ENCODE peak calls at places on chromosomes 6 and 20, in nine cellular contexts. P is IMR-90; T is activated CD8-positive, alpha-beta T cell treated with anti-CD3 and anti-CD28 coated beads for 36 hours; N is ovary; D is AG09309; J is heart right ventricle; V is AG10803; Y is heart left ventricle; B is uterus. M is an unnamed sample.

GRCh38 chr6:71383891-71384489 is 95.4 kb downstream of the OGFRL1 start:
- DNase-seq in B (no peak), V (peak; percentile 64), T (peak; percentile 12), J (no peak), N (no peak), D (no peak), P (peak; percentile 72), Y (no peak), M (no peak)

GRCh38 chr6:143591441-143591840 is 79.9 kb upstream of the FUCA2 start:
- DNase-seq in T (no peak), Y (no peak), J (no peak), B (no peak), V (no peak), N (no peak), D (no peak), P (no peak), M (no peak)

GRCh38 chr20:33401922-33402369 is 627 bp upstream of the CDK5RAP1 start:
- DNase-seq in N (no peak), B (no peak), T (peak; percentile 9), Y (no peak), V (peak; percentile 18), J (no peak), D (no peak), P (no peak), M (no peak)

GRCh38 chr6:146990821-146991798 is 213.1 kb upstream of the STXBP5 start:
- DNase-seq in T (no peak), Y (no peak), P (peak; percentile 82), J (no peak), V (peak; percentile 28), D (no peak), B (no peak), N (no peak), M (no peak)

GRCh38 chr20:57779401-57780003 is 69.7 kb upstream of the PMEPA1 start:
- DNase-seq in V (no peak), D (no peak), P (no peak), N (no peak), J (no peak), Y (no peak), B (no peak), T (no peak), M (no peak)

GRCh38 chr6:36120539-36120938 is 9.8 kb upstream of the MAPK13 start:
- DNase-seq in B (no peak), N (no peak), Y (no peak), P (no peak), J (no peak), T (peak; percentile 89), V (no peak), D (no peak), M (no peak)

GRCh38 chr6:26216886-26217713 is 129.9 kb downstream of the HFE start:
- DNase-seq in Y (peak; percentile 80), V (peak; percentile 87), D (no peak), N (peak; percentile 84), T (peak; percentile 91), P (peak; percentile 90), J (peak; percentile 75), B (peak; percentile 83), M (peak; percentile 85)

GRCh38 chr6:18161437-18161836 is 6.2 kb downstream of the KDM1B start:
- DNase-seq in V (no peak), T (no peak), N (no peak), B (no peak), P (no peak), J (no peak), Y (no peak), D (no peak), M (no peak)

GRCh38 chr6:47061631-47062300 is 19.6 kb upstream of the ADGRF1 start:
- DNase-seq in Y (peak; percentile 38), T (no peak), V (peak; percentile 27), B (no peak), P (no peak), D (no peak), J (no peak), N (no peak), M (no peak)

GRCh38 chr6:150607044-150607650 is 7.5 kb downstream of the PLEKHG1 start:
- DNase-seq in V (no peak), P (no peak), N (no peak), J (no peak), D (no peak), Y (no peak), B (no peak), T (no peak), M (no peak)

GRCh38 chr6:79670789-79671188 is 39.7 kb downstream of the SH3BGRL2 start:
- DNase-seq in T (no peak), B (no peak), P (no peak), J (no peak), N (no peak), Y (no peak), V (no peak), D (no peak), M (no peak)

GRCh38 chr6:55819811-55820210 is 55.6 kb downstream of the BMP5 start:
- DNase-seq in Y (no peak), B (no peak), V (no peak), D (no peak), T (no peak), P (no peak), N (no peak), J (no peak), M (no peak)

GRCh38 chr6:121158438-121158837 is 175.8 kb downstream of the TBC1D32 start:
- DNase-seq in V (peak; percentile 12), B (no peak), J (no peak), P (peak; percentile 18), D (no peak), T (no peak), N (no peak), Y (no peak), M (no peak)

GRCh38 chr20:46128310-46129151 is 10.4 kb downstream of the CD40 start:
- DNase-seq in B (no peak), P (no peak), Y (no peak), N (no peak), J (peak; percentile 35), V (no peak), D (no peak), T (peak; percentile 15), M (no peak)

GRCh38 chr6:32177182-32177787 is 920 bp upstream of the RNF5 start:
- DNase-seq in P (no peak), N (no peak), J (no peak), Y (no peak), T (peak; percentile 57), B (peak; percentile 56), D (no peak), V (no peak), M (no peak)

GRCh38 chr20:32893878-32894483 is 35.3 kb downstream of the EFCAB8 start:
- DNase-seq in P (peak; percentile 16), J (peak; percentile 22), Y (no peak), D (no peak), T (peak; percentile 22), V (no peak), N (no peak), B (no peak), M (no peak)

GRCh38 chr6:17842014-17842776 is 135.5 kb upstream of the NUP153 start:
- DNase-seq in V (peak; percentile 15), J (no peak), Y (no peak), T (no peak), N (no peak), D (no peak), B (no peak), P (no peak), M (no peak)

GRCh38 chr6:165663736-165664552 is 903 bp upstream of the PDE10A start:
- DNase-seq in Y (peak; percentile 46), B (no peak), D (no peak), N (peak; percentile 28), P (no peak), V (peak; percentile 4), J (peak; percentile 64), T (no peak), M (no peak)

GRCh38 chr20:38201356-38201755 is 36.3 kb upstream of the TGM2 start:
- DNase-seq in T (no peak), D (peak; percentile 32), B (no peak), V (peak; percentile 69), P (peak; percentile 93), N (no peak), Y (no peak), J (no peak), M (no peak)

GRCh38 chr6:163825033-163825432 is 410.5 kb downstream of the QKI start:
- DNase-seq in P (peak; percentile 76), B (no peak), D (peak; percentile 14), T (no peak), Y (no peak), N (no peak), J (no peak), V (peak; percentile 21), M (no peak)

GRCh38 chr6:108116781-108117426 is 42.4 kb upstream of the OSTM1 start:
- DNase-seq in V (no peak), D (no peak), J (no peak), P (no peak), N (no peak), T (no peak), Y (no peak), B (no peak), M (no peak)
- TF ChIP-seq CTCF in V (no peak), D (no peak), J (no peak), P (no peak), N (no peak), T (no peak), Y (no peak), B (no peak), M (no peak)

DNA sequence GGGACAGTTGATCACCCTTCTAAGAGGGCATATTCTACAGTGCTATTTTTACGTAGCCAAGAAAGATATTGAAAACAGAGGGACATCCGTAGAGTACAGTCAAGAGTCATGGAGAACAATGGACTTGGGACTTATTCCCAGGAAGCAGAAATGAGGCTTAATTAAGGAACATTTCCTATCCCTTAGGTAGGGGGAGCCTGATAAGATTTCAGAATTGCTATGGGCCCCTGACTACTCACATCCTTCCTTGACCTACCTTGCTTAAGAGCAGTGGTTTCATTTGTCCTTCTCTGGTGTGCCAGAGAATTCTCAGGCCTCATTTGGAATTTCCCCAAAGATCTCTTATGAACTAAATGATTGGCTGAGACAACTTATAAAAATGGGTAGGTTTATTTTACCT is 189.5 kb upstream of the DTNBP1 start:
- DNase-seq in T (no peak), P (no peak), D (no peak), B (no peak), N (no peak), V (no peak), J (no peak), Y (no peak), M (no peak)
- TF ChIP-seq CTCF in T (no peak), P (no peak), D (no peak), B (no peak), N (no peak), V (no peak), J (no peak), Y (no peak), M (no peak)

GRCh38 chr6:57190140-57190539 is 18.0 kb downstream of the BAG2 start:
- DNase-seq in B (no peak), D (no peak), T (no peak), J (no peak), V (peak; percentile 72), P (peak; percentile 47), Y (no peak), N (no peak), M (no peak)
- TF ChIP-seq CTCF in B (peak; percentile 63), D (peak; percentile 49), T (no peak), J (peak; percentile 53), V (peak; percentile 61), P (peak; percentile 52), Y (peak; percentile 37), N (peak; percentile 47), M (no peak)

DNA sequence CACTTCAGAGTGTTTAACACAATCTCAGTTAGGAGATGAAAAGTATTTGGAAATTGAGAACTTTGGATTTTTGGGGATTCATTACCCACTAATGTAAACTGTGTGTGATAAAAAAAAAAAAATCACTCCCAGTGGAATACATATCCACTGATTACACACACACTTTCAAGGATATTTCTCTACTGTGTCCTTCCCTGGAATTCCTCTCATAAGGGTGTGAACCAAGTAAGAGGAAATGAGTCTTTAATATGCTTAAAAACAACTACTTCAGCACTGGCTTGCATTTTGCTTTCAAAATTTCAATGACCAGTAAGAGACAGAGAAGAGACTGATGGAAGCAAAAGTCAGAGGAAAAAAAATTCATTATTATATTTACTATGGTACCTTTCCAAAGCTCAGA is 24.5 kb upstream of the MYCT1 start:
- DNase-seq in N (no peak), P (peak; percentile 7), Y (no peak), V (peak; percentile 18), B (no peak), T (no peak), D (no peak), J (no peak), M (no peak)
- TF ChIP-seq CTCF in N (no peak), P (no peak), Y (no peak), V (no peak), B (no peak), T (no peak), D (no peak), J (no peak), M (no peak)